ENCODE peak calls at places on chromosomes 1 and 21, in eight cellular contexts. P is uterus, K is IMR-90, X is endothelial cell of umbilical vein, C is PC-3, Z is endothelial cell, L is heart left ventricle, S is omental fat pad. W is an unnamed sample.

GRCh38 chr1:36857761-36858160 is 176.6 kb downstream of the GRIK3 start:
- DNase-seq in S (no peak), K (no peak), P (no peak), Z (no peak), C (no peak), L (no peak), X (no peak), W (no peak)

GRCh38 chr21:42040411-42041180 is 30.4 kb upstream of the ZBTB21 start:
- DNase-seq in K (peak; percentile 100), P (peak; percentile 58), S (no peak), Z (no peak), C (peak; percentile 99), L (peak; percentile 59), X (peak; percentile 22), W (peak; percentile 95)

GRCh38 chr1:214808845-214809460 is 206.0 kb downstream of the CENPF start:
- DNase-seq in L (no peak), K (peak; percentile 62), S (no peak), C (peak; percentile 85), X (peak; percentile 25), Z (peak; percentile 3), P (no peak), W (peak; percentile 84)

GRCh38 chr1:1940123-1940425 is 21.0 kb upstream of the TMEM52 start:
- DNase-seq in C (no peak), Z (no peak), K (no peak), L (no peak), S (no peak), P (no peak), X (no peak), W (no peak)

GRCh38 chr1:85494957-85495266 is 30.0 kb upstream of the DDAH1 start:
- DNase-seq in Z (peak; percentile 6), P (peak; percentile 55), X (no peak), K (peak; percentile 25), C (peak; percentile 54), L (no peak), S (no peak), W (peak; percentile 79)

GRCh38 chr21:28856588-28857250 is 136.0 kb downstream of the LTN1 start:
- DNase-seq in L (no peak), P (no peak), C (no peak), S (no peak), X (no peak), K (no peak), Z (no peak), W (no peak)

GRCh38 chr1:39102537-39103320 is 76.6 kb downstream of the NDUFS5 start:
- DNase-seq in K (peak; percentile 83), L (no peak), C (peak; percentile 75), Z (no peak), X (peak; percentile 74), S (no peak), P (peak; percentile 58), W (peak; percentile 82)

GRCh38 chr1:183002797-183003594 is 20.2 kb upstream of the LAMC1 start:
- DNase-seq in C (no peak), S (no peak), X (peak; percentile 93), L (peak; percentile 47), K (peak; percentile 40), Z (no peak), P (peak; percentile 37), W (peak; percentile 54)

GRCh38 chr1:70667771-70668170 is 256.7 kb downstream of the CTH start:
- DNase-seq in P (no peak), X (no peak), C (no peak), Z (no peak), S (no peak), L (no peak), K (no peak), W (no peak)

GRCh38 chr1:209875510-209875909 is 47.7 kb downstream of the UTP25 start:
- DNase-seq in X (peak; percentile 51), L (no peak), S (no peak), Z (peak; percentile 13), P (no peak), K (peak; percentile 67), C (peak; percentile 72), W (peak; percentile 83)

GRCh38 chr1:95197616-95198252 is 36.3 kb upstream of the RWDD3 start:
- DNase-seq in L (no peak), K (peak; percentile 50), X (no peak), C (peak; percentile 41), S (no peak), Z (no peak), P (no peak), W (peak; percentile 47)

GRCh38 chr1:111615874-111616715 is 3.5 kb upstream of the RAP1A start:
- DNase-seq in X (no peak), K (peak; percentile 32), S (no peak), C (no peak), P (no peak), Z (no peak), L (no peak), W (no peak)

GRCh38 chr1:167955915-167956314 is 19.0 kb upstream of the MPC2 start:
- DNase-seq in C (no peak), S (no peak), L (no peak), K (peak; percentile 39), P (no peak), X (no peak), Z (no peak), W (no peak)

GRCh38 chr1:36432616-36433015 is 17.6 kb downstream of the OSCP1 start:
- DNase-seq in X (peak; percentile 68), L (no peak), C (no peak), S (no peak), K (no peak), P (no peak), Z (no peak), W (no peak)

GRCh38 chr1:31706384-31707058 is 2.7 kb upstream of the COL16A1 start:
- DNase-seq in X (no peak), K (peak; percentile 21), C (no peak), Z (no peak), S (no peak), L (no peak), P (no peak), W (no peak)

GRCh38 chr1:31704261-31705079 is 653 bp upstream of the COL16A1 start:
- DNase-seq in C (peak; percentile 37), L (no peak), P (peak; percentile 70), X (no peak), K (peak; percentile 70), S (no peak), Z (no peak), W (peak; percentile 43)

GRCh38 chr1:31703431-31704260 is at the start of gene COL16A1:
- DNase-seq in Z (peak; percentile 35), P (peak; percentile 87), K (peak; percentile 52), L (peak; percentile 82), X (no peak), C (no peak), S (no peak), W (peak; percentile 40)

GRCh38 chr1:31702836-31703404 is 897 bp downstream of the COL16A1 start:
- DNase-seq in L (no peak), S (no peak), P (no peak), Z (no peak), K (peak; percentile 9), X (no peak), C (no peak), W (no peak)

DNA sequence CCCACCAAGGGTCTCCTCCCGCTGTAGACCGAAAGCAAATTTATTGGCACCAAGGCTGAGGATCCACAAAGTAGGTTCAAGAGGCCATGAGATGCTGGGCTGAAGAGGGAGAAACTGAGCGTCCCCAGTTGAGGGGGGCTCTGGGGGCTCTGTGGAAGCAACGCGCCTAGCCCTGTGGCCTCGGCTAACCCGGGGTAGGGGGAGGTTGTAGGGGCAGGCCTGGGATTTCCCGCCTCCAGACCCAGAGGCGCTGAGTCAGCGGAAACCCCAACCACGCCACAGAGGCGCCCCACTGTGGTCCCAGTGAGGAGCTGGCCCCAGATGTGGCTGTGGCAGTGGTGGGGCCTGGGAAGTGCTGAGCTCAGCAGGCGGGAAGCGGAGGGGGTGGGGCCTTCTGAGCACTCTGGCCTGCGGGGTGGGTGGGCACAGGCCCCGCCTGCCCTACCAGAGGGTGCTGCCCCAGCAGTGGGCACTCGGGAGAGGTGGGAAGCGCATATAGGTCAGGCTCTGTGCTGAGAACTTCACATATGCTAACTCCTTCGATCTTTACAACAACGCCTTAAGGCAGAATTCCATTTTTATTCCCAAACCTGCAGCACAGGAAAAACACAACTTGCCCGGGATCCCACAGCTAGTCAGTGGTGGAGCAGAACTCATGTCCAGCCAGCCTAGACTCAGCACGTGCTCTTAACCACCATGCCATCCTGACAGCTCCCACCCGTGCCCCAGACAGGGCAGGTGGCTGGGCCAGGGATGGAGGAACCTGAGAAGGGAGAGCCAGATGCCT is 1.5 kb upstream of the COL16A1 start:
- DNase-seq in X (no peak), Z (peak; percentile 28), P (peak; percentile 63), K (peak; percentile 55), L (peak; percentile 56), C (peak; percentile 49), S (no peak), W (peak; percentile 66)
- TF ChIP-seq CTCF in X (peak; percentile 12), Z (no peak), P (peak; percentile 42), K (peak; percentile 60), L (no peak), C (peak; percentile 40), S (no peak), W (peak; percentile 25)

GRCh38 chr1:230798187-230798484 is 50.9 kb downstream of the CAPN9 start:
- DNase-seq in S (no peak), P (no peak), K (no peak), Z (no peak), L (no peak), C (no peak), X (no peak), W (no peak)
- TF ChIP-seq CTCF in S (no peak), P (no peak), K (no peak), Z (no peak), L (no peak), C (peak; percentile 49), X (no peak), W (no peak)

DNA sequence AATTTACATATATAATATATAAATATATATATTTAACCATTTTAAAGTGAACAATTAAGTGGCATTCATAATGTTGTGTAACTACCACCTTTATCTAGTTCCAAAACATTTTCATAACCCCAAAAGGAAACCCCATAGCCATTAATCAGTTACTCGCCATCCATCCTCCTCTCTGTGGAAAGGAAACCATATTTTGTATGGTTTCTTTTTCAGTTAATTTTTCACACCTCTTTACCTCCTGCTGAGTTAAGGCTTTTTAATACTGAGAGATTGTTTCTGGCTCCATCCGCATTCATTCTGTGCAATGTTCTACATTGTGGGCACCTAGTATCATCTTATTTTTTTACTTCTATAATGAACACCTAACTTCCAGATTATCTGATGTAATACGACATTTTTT is 512.1 kb downstream of the LMO4 start:
- DNase-seq in P (no peak), Z (no peak), C (no peak), L (no peak), X (no peak), K (no peak), S (no peak), W (no peak)
- TF ChIP-seq CTCF in P (no peak), Z (no peak), C (no peak), L (no peak), X (no peak), K (no peak), S (no peak), W (no peak)

GRCh38 chr1:154183045-154183968 is 8.6 kb downstream of the TPM3 start:
- DNase-seq in K (peak; percentile 94), S (peak; percentile 88), Z (peak; percentile 96), P (peak; percentile 97), L (peak; percentile 97), C (peak; percentile 99), X (peak; percentile 95), W (peak; percentile 99)
- TF ChIP-seq CTCF in K (peak; percentile 7), S (no peak), Z (no peak), P (peak; percentile 34), L (no peak), C (no peak), X (no peak), W (no peak)

DNA sequence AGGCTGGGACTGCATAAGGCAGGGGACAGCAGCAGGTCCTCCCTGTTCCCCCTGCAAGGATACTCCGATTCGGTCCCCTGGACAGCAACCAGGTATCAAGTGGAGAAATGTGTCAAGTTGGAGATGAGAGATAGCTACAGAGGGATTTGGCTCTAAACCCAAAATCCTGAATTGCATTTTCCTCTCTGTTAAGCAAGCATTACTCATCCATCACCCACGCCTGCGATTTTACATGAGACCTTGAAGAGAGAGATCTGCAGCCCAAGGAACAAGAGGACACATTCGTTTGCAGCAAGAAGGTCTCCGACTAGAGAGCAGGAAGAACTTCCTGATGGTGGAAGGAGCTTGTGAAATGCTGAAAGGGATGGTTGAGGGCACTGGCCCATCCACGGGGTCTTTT is 21.9 kb downstream of the SYT2 start:
- DNase-seq in K (no peak), S (no peak), X (no peak), P (no peak), Z (no peak), L (no peak), C (peak; percentile 15), W (peak; percentile 62)
- TF ChIP-seq CTCF in K (no peak), S (no peak), X (no peak), P (no peak), Z (no peak), L (no peak), C (no peak), W (no peak)

W was measured in MCF 10A.